ENCODE peak calls at places on chromosomes 1 and 21, in four cellular contexts. P is Calu3, F is astrocyte of the spinal cord, W is PC-9. R is an unnamed sample.

GRCh38 chr21:19603011-19603593 is 1199.5 kb upstream of the TMPRSS15 start:
- DNase-seq in P (no peak), F (no peak), W (no peak), R (no peak)

GRCh38 chr1:28811766-28812668 is at the start of gene OPRD1:
- DNase-seq in P (no peak), F (no peak), W (no peak), R (no peak)

GRCh38 chr1:8711161-8711560 is 106.3 kb downstream of the RERE start:
- DNase-seq in P (no peak), F (no peak), W (no peak), R (no peak)

GRCh38 chr1:234078143-234078542 is 173.7 kb downstream of the SLC35F3 start:
- DNase-seq in P (no peak), F (no peak), W (no peak), R (no peak)

GRCh38 chr1:244826712-244827111 is 8.7 kb upstream of the COX20 start:
- DNase-seq in P (no peak), F (no peak), W (no peak), R (peak)

GRCh38 chr21:42300956-42301355 is 14.3 kb downstream of the TFF3 start:
- DNase-seq in P (no peak), F (no peak), W (no peak), R (no peak)

GRCh38 chr1:42004860-42005259 is 86.1 kb upstream of the HIVEP3 start:
- DNase-seq in P (no peak), F (no peak), W (no peak), R (no peak)

GRCh38 chr1:91569411-91570104 is 68.9 kb downstream of the CDC7 start:
- DNase-seq in P (peak), F (peak), W (peak), R (peak)

GRCh38 chr1:203673550-203674411 is 47.1 kb downstream of the ATP2B4 start:
- DNase-seq in P (peak), F (peak), W (peak), R (peak)

GRCh38 chr1:23344987-23345472 is 946 bp upstream of the HNRNPR start:
- DNase-seq in P (no peak), F (no peak), W (no peak), R (no peak)

GRCh38 chr21:26032263-26032662 is 138.3 kb downstream of the APP start:
- DNase-seq in P (no peak), F (no peak), W (no peak), R (no peak)

GRCh38 chr1:152962876-152963415 is 7.5 kb upstream of the SPRR4 start:
- DNase-seq in P (no peak), F (no peak), W (peak), R (no peak)

GRCh38 chr1:6049419-6049818 is 3.7 kb downstream of the KCNAB2 start:
- DNase-seq in P (no peak), F (no peak), W (no peak), R (no peak)

GRCh38 chr1:2300004-2300771 is 72.1 kb downstream of the SKI start:
- DNase-seq in P (no peak), F (no peak), W (no peak), R (no peak)

GRCh38 chr1:52739699-52740467 is 13.6 kb downstream of the ZYG11B start:
- DNase-seq in P (no peak), F (no peak), W (no peak), R (no peak)

GRCh38 chr1:1170215-1170890 is 3.3 kb upstream of the TTLL10 start:
- DNase-seq in P (no peak), F (no peak), W (no peak), R (no peak)

GRCh38 chr1:153919879-153920852 is 2.6 kb downstream of the GATAD2B start:
- DNase-seq in P (no peak), F (peak), W (no peak), R (peak)

GRCh38 chr1:11400155-11400554 is 78.8 kb upstream of the DISP3 start:
- DNase-seq in P (no peak), F (no peak), W (no peak), R (no peak)

GRCh38 chr1:154951901-154952657 is 3.8 kb downstream of the PBXIP1 start:
- DNase-seq in P (no peak), F (no peak), W (no peak), R (no peak)

GRCh38 chr1:27555700-27556424 is 48.1 kb downstream of the AHDC1 start:
- DNase-seq in P (no peak), F (peak), W (no peak), R (no peak)

DNA sequence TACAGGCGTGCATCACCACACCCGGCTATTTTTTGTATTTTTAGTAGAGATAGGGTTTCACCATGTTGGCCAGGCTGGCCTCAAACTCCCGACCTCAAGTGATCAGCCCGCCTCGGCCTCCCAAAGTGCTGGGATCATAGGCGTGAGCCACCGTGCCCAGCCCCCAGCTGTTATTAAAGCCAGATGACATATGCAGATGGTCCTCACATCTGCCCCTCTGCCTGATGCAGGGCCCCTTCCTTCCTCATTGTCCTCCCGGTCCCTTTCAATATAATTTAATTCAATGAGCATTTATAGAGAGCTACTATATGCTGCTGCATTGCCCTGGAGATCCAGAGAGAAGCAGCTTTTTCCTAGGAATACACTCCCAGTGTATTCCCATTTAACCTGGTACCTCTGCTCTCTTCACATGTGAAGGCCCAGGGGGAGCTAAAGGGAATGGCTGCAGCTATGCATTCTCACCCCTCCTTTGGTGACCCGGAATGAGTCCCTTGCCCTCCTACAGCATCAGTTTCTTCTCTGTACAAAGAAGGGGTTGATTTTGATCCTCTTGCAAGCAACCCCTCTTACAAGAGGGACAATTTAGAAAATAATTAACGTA is 55.6 kb downstream of the L1TD1 start:
- DNase-seq in P (no peak), F (no peak), W (no peak), R (no peak)
- TF ChIP-seq CTCF in P (no peak), F (no peak), W (no peak), R (no peak)

GRCh38 chr21:45266518-45267389 is 20.9 kb downstream of the POFUT2 start:
- DNase-seq in P (no peak), F (peak), W (no peak), R (no peak)

GRCh38 chr21:45269861-45270260 is 17.8 kb downstream of the POFUT2 start:
- DNase-seq in P (no peak), F (no peak), W (no peak), R (no peak)

GRCh38 chr21:45267390-45267760 is 20.3 kb downstream of the POFUT2 start:
- DNase-seq in P (no peak), F (no peak), W (no peak), R (no peak)

GRCh38 chr21:45265721-45266517 is 21.8 kb downstream of the POFUT2 start:
- DNase-seq in P (no peak), F (no peak), W (no peak), R (no peak)

DNA sequence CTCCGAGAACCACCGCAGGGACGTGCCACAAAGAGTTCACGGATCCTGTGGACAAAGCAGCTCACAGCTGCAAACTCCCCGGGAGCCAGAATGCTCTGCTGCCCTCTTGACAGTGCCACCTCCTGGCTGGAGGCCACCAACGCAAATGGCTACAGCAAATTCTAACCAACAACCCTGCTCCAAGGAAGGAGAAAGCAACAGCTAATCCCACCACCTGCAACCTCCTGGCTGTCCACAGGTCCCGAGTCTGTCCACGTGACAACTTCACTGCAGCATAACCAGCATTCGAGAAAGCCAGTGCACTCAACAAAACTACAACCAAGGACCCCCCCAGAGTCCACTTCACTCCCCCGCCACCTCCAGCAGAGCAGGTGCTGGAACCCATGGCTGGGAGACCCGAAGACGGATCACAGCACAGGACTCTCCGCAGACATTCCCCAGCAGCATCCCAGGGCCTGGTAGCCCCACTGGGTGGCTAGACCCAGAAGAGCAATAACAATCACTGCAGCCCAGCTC is 17.3 kb downstream of the POFUT2 start:
- DNase-seq in P (no peak), F (no peak), W (no peak), R (no peak)
- TF ChIP-seq CTCF in P (no peak), F (peak), W (peak), R (peak)

GRCh38 chr1:43251024-43251423 is 18.8 kb upstream of the TMEM125 start:
- DNase-seq in P (no peak), F (no peak), W (no peak), R (no peak)

GRCh38 chr1:43250351-43250761 is 19.4 kb upstream of the TMEM125 start:
- DNase-seq in P (no peak), F (no peak), W (no peak), R (no peak)

GRCh38 chr1:43243299-43243698 is 26.5 kb upstream of the TMEM125 start:
- DNase-seq in P (no peak), F (no peak), W (no peak), R (no peak)

GRCh38 chr1:43246466-43247213 is 23.1 kb upstream of the TMEM125 start:
- DNase-seq in P (no peak), F (no peak), W (no peak), R (no peak)

GRCh38 chr1:43247256-43247921 is 22.4 kb upstream of the TMEM125 start:
- DNase-seq in P (no peak), F (no peak), W (no peak), R (no peak)
- TF ChIP-seq CTCF in P (no peak), F (no peak), W (no peak), R (no peak)

DNA sequence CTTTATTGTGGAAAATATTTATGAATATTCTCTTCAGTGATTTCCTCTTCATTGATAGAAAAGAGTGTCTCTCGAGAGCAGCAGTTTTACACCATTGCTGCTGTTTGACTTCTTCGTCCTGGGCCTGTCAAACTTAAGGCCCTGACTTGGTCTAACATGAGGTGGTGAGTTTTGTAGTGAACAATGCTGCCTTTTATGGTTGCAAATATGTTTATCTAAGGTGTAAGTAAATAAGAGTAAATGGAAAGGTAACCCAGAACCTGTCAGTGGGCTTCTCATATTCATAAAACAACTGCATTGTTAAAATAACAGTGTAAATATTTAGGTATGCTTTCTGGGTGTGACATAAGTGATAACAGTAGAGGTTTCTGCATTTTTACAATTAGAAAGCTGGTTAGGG is 62.8 kb upstream of the SCCPDH start:
- DNase-seq in P (no peak), F (no peak), W (no peak), R (no peak)
- TF ChIP-seq CTCF in P (no peak), F (no peak), W (no peak), R (no peak)